ENCODE peak calls at places on chromosome 1, in nine cellular contexts. Y is HCEC 1CT; K is NCI-H1092; X is fibroblast of gingiva; V is hippocampal formation; U is coronary artery; B is HTR-8/SVneo; Z is stimulated activated CD8-positive, alpha-beta memory T cell treated with anti-CD3 and anti-CD28 coated beads, Interleukin-12 subunit alpha, Interleukin-12 subunit beta, amount 100 ng/mL, for 4 hours; H is H9. J is an unnamed sample.

GRCh38 chr1:19066248-19066873 is 109.9 kb upstream of the IFFO2 start:
- DNase-seq in K (no peak), V (no peak), Z (no peak), X (no peak), B (no peak), U (no peak), Y (no peak), H (no peak), J (no peak)

GRCh38 chr1:37755290-37755689 is 9.6 kb downstream of the EPHA10 start:
- DNase-seq in Y (no peak), U (no peak), B (no peak), K (no peak), H (no peak), Z (no peak), X (no peak), V (no peak), J (no peak)

GRCh38 chr1:19511117-19511516 is 25.8 kb upstream of the CAPZB start:
- DNase-seq in K (no peak), U (no peak), B (no peak), V (peak; percentile 46), Z (no peak), Y (no peak), X (no peak), H (no peak), J (no peak)

GRCh38 chr1:155012052-155012546 is 9.5 kb downstream of the ZBTB7B start:
- DNase-seq in V (peak; percentile 75), Y (no peak), H (peak; percentile 98), U (no peak), K (peak; percentile 73), X (peak; percentile 86), B (no peak), Z (no peak), J (peak; percentile 86)

GRCh38 chr1:54800899-54801759 is at the start of gene TTC22:
- DNase-seq in Y (no peak), Z (peak; percentile 42), X (no peak), H (peak; percentile 83), B (no peak), K (no peak), V (no peak), U (no peak), J (no peak)

GRCh38 chr1:34858901-34859441 is 578 bp downstream of the SMIM12 start:
- DNase-seq in H (no peak), B (no peak), X (peak; percentile 40), K (no peak), V (no peak), U (no peak), Y (peak; percentile 28), Z (peak; percentile 23), J (no peak)

GRCh38 chr1:41240806-41241747 is 1.0 kb downstream of the SCMH1 start:
- DNase-seq in K (peak; percentile 22), H (peak; percentile 61), Z (peak; percentile 16), X (peak; percentile 52), B (no peak), U (peak; percentile 83), Y (peak; percentile 27), V (no peak), J (peak; percentile 58)

GRCh38 chr1:205581321-205581980 is 50.4 kb downstream of the ELK4 start:
- DNase-seq in H (peak; percentile 19), V (no peak), K (no peak), Y (no peak), U (no peak), B (no peak), X (no peak), Z (no peak), J (no peak)

GRCh38 chr1:1758059-1758621 is 20.1 kb downstream of the NADK start:
- DNase-seq in U (no peak), K (no peak), H (no peak), V (no peak), X (no peak), Y (no peak), Z (no peak), B (no peak), J (no peak)

GRCh38 chr1:54126271-54126815 is 26.5 kb downstream of the CDCP2 start:
- DNase-seq in H (no peak), U (no peak), V (no peak), K (no peak), B (no peak), X (no peak), Y (no peak), Z (no peak), J (no peak)

GRCh38 chr1:218351617-218352438 is 6.7 kb downstream of the TGFB2 start:
- DNase-seq in V (no peak), U (no peak), Z (no peak), K (no peak), B (peak; percentile 46), Y (peak; percentile 72), H (peak; percentile 54), X (peak; percentile 66), J (no peak)

GRCh38 chr1:57270926-57271698 is 152.7 kb downstream of the DAB1 start:
- DNase-seq in Z (no peak), B (no peak), X (no peak), V (no peak), Y (no peak), H (no peak), K (no peak), U (no peak), J (no peak)

GRCh38 chr1:11147371-11147770 is 41.8 kb upstream of the ANGPTL7 start:
- DNase-seq in H (no peak), U (no peak), K (no peak), Z (no peak), Y (no peak), X (no peak), V (no peak), B (no peak), J (peak; percentile 13)

GRCh38 chr1:37765937-37766664 is 1.2 kb upstream of the EPHA10 start:
- DNase-seq in U (no peak), X (no peak), Z (no peak), Y (no peak), B (no peak), V (no peak), K (peak; percentile 11), H (peak; percentile 56), J (peak; percentile 45)

GRCh38 chr1:107544285-107544684 is 403.4 kb downstream of the NTNG1 start:
- DNase-seq in Y (no peak), B (no peak), V (no peak), H (no peak), U (no peak), X (no peak), K (no peak), Z (no peak), J (peak; percentile 80)

GRCh38 chr1:110903853-110904500 is 31.0 kb downstream of the CD53 start:
- DNase-seq in K (no peak), B (no peak), Y (no peak), V (no peak), H (no peak), X (no peak), Z (no peak), U (no peak), J (no peak)

GRCh38 chr1:61853545-61853944 is 111.3 kb downstream of the PATJ start:
- DNase-seq in X (peak; percentile 30), U (no peak), K (no peak), Y (peak; percentile 63), V (peak; percentile 27), H (no peak), B (no peak), Z (no peak), J (no peak)

GRCh38 chr1:77489910-77490309 is 192.5 kb downstream of the ZZZ3 start:
- DNase-seq in V (no peak), K (no peak), Y (no peak), U (no peak), X (peak; percentile 50), Z (no peak), B (no peak), H (no peak), J (no peak)

GRCh38 chr1:163471766-163472165 is 150.0 kb downstream of the NUF2 start:
- DNase-seq in V (no peak), Z (no peak), U (no peak), Y (no peak), K (no peak), B (no peak), H (no peak), X (no peak), J (no peak)

GRCh38 chr1:234934611-234935033 is 194.0 kb downstream of the TOMM20 start:
- DNase-seq in K (no peak), H (peak; percentile 6), U (no peak), Z (no peak), V (no peak), Y (peak; percentile 82), B (no peak), X (peak; percentile 58), J (no peak)

GRCh38 chr1:225977937-225978748 is 21.0 kb downstream of the SDE2 start:
- DNase-seq in K (no peak), Z (peak; percentile 10), H (no peak), Y (no peak), V (no peak), B (no peak), X (no peak), U (no peak), J (no peak)

GRCh38 chr1:246753670-246754535 is 29.7 kb downstream of the SCCPDH start:
- DNase-seq in Y (peak; percentile 22), H (peak; percentile 88), K (peak; percentile 18), V (peak; percentile 12), Z (peak; percentile 13), X (peak; percentile 47), B (peak; percentile 67), U (no peak), J (peak; percentile 74)

GRCh38 chr1:165073402-165074007 is 283.0 kb downstream of the LMX1A start:
- DNase-seq in Z (no peak), Y (peak; percentile 30), K (peak; percentile 22), X (peak; percentile 50), U (no peak), V (peak; percentile 85), B (peak; percentile 32), H (peak; percentile 52), J (peak; percentile 17)

GRCh38 chr1:107536266-107536665 is 395.4 kb downstream of the NTNG1 start:
- DNase-seq in U (no peak), B (no peak), K (peak; percentile 46), H (no peak), Y (no peak), X (no peak), Z (no peak), V (no peak), J (no peak)

GRCh38 chr1:227945891-227946623 is 1.7 kb downstream of the WNT9A start:
- DNase-seq in U (peak; percentile 79), X (peak; percentile 56), B (no peak), H (peak; percentile 54), K (no peak), Z (no peak), V (no peak), Y (peak; percentile 60), J (peak; percentile 18)

GRCh38 chr1:85078903-85079302 is 30.6 kb upstream of the MCOLN3 start:
- DNase-seq in Y (peak; percentile 26), X (peak; percentile 32), B (peak; percentile 14), K (no peak), H (no peak), Z (no peak), U (no peak), V (no peak), J (no peak)

GRCh38 chr1:53343831-53344668 is 16.2 kb upstream of the LRP8 start:
- DNase-seq in Z (no peak), H (peak; percentile 32), X (no peak), Y (no peak), K (no peak), B (no peak), U (peak; percentile 66), V (no peak), J (no peak)

GRCh38 chr1:84103197-84103992 is 40.7 kb upstream of the PRKACB start:
- DNase-seq in H (peak; percentile 46), Y (peak; percentile 92), V (peak; percentile 75), Z (no peak), B (peak; percentile 22), U (no peak), X (peak; percentile 79), K (no peak), J (peak; percentile 56)

GRCh38 chr1:152745289-152745704 is 12.5 kb upstream of the KPRP start:
- DNase-seq in K (no peak), V (no peak), Y (peak; percentile 91), Z (no peak), H (no peak), U (no peak), X (peak; percentile 12), B (no peak), J (no peak)

GRCh38 chr1:155889566-155889965 is 21.6 kb downstream of the RIT1 start:
- DNase-seq in U (no peak), Y (peak; percentile 5), K (no peak), B (no peak), Z (no peak), V (no peak), X (no peak), H (no peak), J (no peak)

J was measured in BE2C.